ENCODE peak calls at places on chromosomes 13 and 19, in nine cellular contexts. I is suprapubic skin; Y is WTC11; S is astrocyte; V is C1 segment of cervical spinal cord; Q is NCI-H69; P is activated CD4-positive, alpha-beta T cell treated with anti-CD3 and anti-CD28 coated beads, Interleukin-2, amount 10 ng/mL, durations not matched to agents 7 days and 5 days; O is GM20000; G is left ventricle myocardium superior. C is an unnamed sample.

GRCh38 chr19:55459950-55460657 is 1.3 kb downstream of the ISOC2 start:
- DNase-seq in S (no peak), G (no peak), O (no peak), V (no peak), Q (peak), P (no peak), Y (no peak), I (no peak), C (no peak)

GRCh38 chr13:26508885-26509284 is 48.6 kb upstream of the WASF3 start:
- DNase-seq in G (peak), I (peak), P (no peak), O (no peak), V (no peak), Q (peak), S (peak), Y (no peak), C (peak)

GRCh38 chr19:51660975-51661600 is 14.5 kb upstream of the SIGLEC14 start:
- DNase-seq in V (peak), I (no peak), G (peak), S (peak), O (peak), Y (peak), Q (peak), P (peak), C (no peak)

GRCh38 chr13:111122056-111122455 is 6.9 kb downstream of the ARHGEF7 start:
- DNase-seq in I (no peak), V (no peak), S (no peak), Q (peak), O (no peak), Y (no peak), P (no peak), G (no peak), C (peak)

GRCh38 chr19:48147597-48148175 is 22.5 kb downstream of the LIG1 start:
- DNase-seq in V (no peak), Q (no peak), O (no peak), P (no peak), S (no peak), I (no peak), G (no peak), Y (no peak), C (no peak)

GRCh38 chr19:19274716-19275115 is 1.6 kb upstream of the TM6SF2 start:
- DNase-seq in P (no peak), V (no peak), G (no peak), Y (no peak), I (no peak), Q (no peak), S (no peak), O (peak), C (no peak)

GRCh38 chr19:9413240-9413954 is 22.0 kb downstream of the ZNF266 start:
- DNase-seq in V (no peak), Q (no peak), I (no peak), O (no peak), S (no peak), P (no peak), G (no peak), Y (no peak), C (no peak)

GRCh38 chr19:21851596-21852345 is 15.8 kb upstream of the ZNF43 start:
- DNase-seq in S (peak), V (peak), O (peak), I (peak), P (peak), G (peak), Q (peak), Y (peak), C (peak)

GRCh38 chr13:44972956-44973581 is 16.2 kb downstream of the NUFIP1 start:
- DNase-seq in G (no peak), S (no peak), I (no peak), O (no peak), Q (peak), Y (no peak), P (no peak), V (no peak), C (no peak)

GRCh38 chr13:24744247-24744646 is 19.7 kb upstream of the RNF17 start:
- DNase-seq in P (no peak), Q (no peak), V (no peak), Y (no peak), I (no peak), S (no peak), O (no peak), G (no peak), C (no peak)

GRCh38 chr13:50979187-50979586 is 69.6 kb downstream of the RNASEH2B start:
- DNase-seq in Y (no peak), V (no peak), O (no peak), P (no peak), Q (no peak), S (no peak), G (no peak), I (no peak), C (no peak)

GRCh38 chr13:98869408-98870090 is 108.3 kb downstream of the DOCK9 start:
- DNase-seq in G (peak), O (peak), P (no peak), I (no peak), V (no peak), Q (no peak), S (no peak), Y (no peak), C (no peak)

GRCh38 chr19:41328157-41328817 is 18.3 kb downstream of the CCDC97 start:
- DNase-seq in O (peak), Y (no peak), G (no peak), V (peak), Q (peak), P (peak), I (no peak), S (no peak), C (no peak)